ENCODE peak calls at places on chromosome 12, in four cellular contexts. H is CD8-positive, alpha-beta T cell; O is GM06990; X is AG10803. R is an unnamed sample.

GRCh38 chr12:49403887-49404517 is 36.7 kb downstream of the SPATS2 start:
- DNase-seq in H (no peak), O (no peak), X (no peak), R (no peak)

GRCh38 chr12:56126732-56127239 is 1.3 kb upstream of the ESYT1 start:
- DNase-seq in H (no peak), O (no peak), X (no peak), R (no peak)

GRCh38 chr12:88868062-88868461 is 287.8 kb upstream of the KITLG start:
- DNase-seq in H (no peak), O (no peak), X (peak), R (no peak)

GRCh38 chr12:44930972-44931600 is 55.0 kb upstream of the NELL2 start:
- DNase-seq in H (no peak), O (no peak), X (peak), R (peak)

GRCh38 chr12:116666305-116666673 is 71.6 kb downstream of the SPRING1 start:
- DNase-seq in H (no peak), O (no peak), X (no peak), R (no peak)

GRCh38 chr12:104294845-104295674 is 8.5 kb upstream of the EID3 start:
- DNase-seq in H (no peak), O (no peak), X (no peak), R (no peak)

GRCh38 chr12:51906452-51907082 is 737 bp upstream of the ACVRL1 start:
- DNase-seq in H (no peak), O (no peak), X (no peak), R (no peak)

GRCh38 chr12:10409387-10409786 is at the start of gene KLRC4:
- DNase-seq in H (no peak), O (no peak), X (peak), R (peak)

GRCh38 chr12:58293308-58293983 is 352.1 kb downstream of the ATP23 start:
- DNase-seq in H (no peak), O (no peak), X (no peak), R (no peak)

GRCh38 chr12:104064842-104065441 is 611 bp downstream of the HCFC2 start:
- DNase-seq in H (no peak), O (no peak), X (peak), R (peak)

GRCh38 chr12:122319312-122319638 is 53.0 kb upstream of the VPS33A start:
- DNase-seq in H (no peak), O (no peak), X (no peak), R (no peak)

GRCh38 chr12:94560416-94561221 is 89.7 kb downstream of the TMCC3 start:
- DNase-seq in H (no peak), O (peak), X (no peak), R (peak)

GRCh38 chr12:115528466-115528865 is 749.0 kb downstream of the MED13L start:
- DNase-seq in H (no peak), O (no peak), X (no peak), R (no peak)

GRCh38 chr12:98351089-98351488 is 164.3 kb upstream of the TMPO start:
- DNase-seq in H (no peak), O (peak), X (no peak), R (no peak)

GRCh38 chr12:38543151-38543550 is 226.6 kb downstream of the ALG10B start:
- DNase-seq in H (no peak), O (no peak), X (no peak), R (no peak)

GRCh38 chr12:121334513-121335343 is 17.5 kb downstream of the ANAPC5 start:
- DNase-seq in H (no peak), O (peak), X (peak), R (peak)

GRCh38 chr12:78120866-78121590 is 290.3 kb downstream of the NAV3 start:
- DNase-seq in H (no peak), O (no peak), X (peak), R (peak)

GRCh38 chr12:131116437-131117117 is 162.9 kb downstream of the ADGRD1 start:
- DNase-seq in H (no peak), O (no peak), X (peak), R (peak)

GRCh38 chr12:71060426-71060825 is 97.4 kb downstream of the TSPAN8 start:
- DNase-seq in H (no peak), O (no peak), X (no peak), R (no peak)

GRCh38 chr12:78121969-78122610 is 291.4 kb downstream of the NAV3 start:
- DNase-seq in H (no peak), O (no peak), X (no peak), R (no peak)

GRCh38 chr12:58424735-58425379 is 483.5 kb downstream of the ATP23 start:
- DNase-seq in H (no peak), O (no peak), X (peak), R (no peak)

GRCh38 chr12:52813885-52814709 is at the start of gene KRT4:
- DNase-seq in H (no peak), O (no peak), X (peak), R (no peak)

GRCh38 chr12:65414526-65414925 is 136.0 kb downstream of the MSRB3 start:
- DNase-seq in H (no peak), O (no peak), X (peak), R (peak)

GRCh38 chr12:12182926-12183325 is 83.9 kb downstream of the LRP6 start:
- DNase-seq in H (no peak), O (no peak), X (peak), R (peak)

GRCh38 chr12:30753233-30753632 is 1.5 kb downstream of the CAPRIN2 start:
- DNase-seq in H (no peak), O (peak), X (peak), R (peak)

GRCh38 chr12:110004598-110004997 is 5.4 kb downstream of the ANKRD13A start:
- DNase-seq in H (no peak), O (peak), X (no peak), R (no peak)

GRCh38 chr12:14995583-14996425 is 23.0 kb downstream of the PDE6H start:
- DNase-seq in H (no peak), O (peak), X (peak), R (peak)

GRCh38 chr12:119666900-119667576 is 895 bp upstream of the PRKAB1 start:
- DNase-seq in H (no peak), O (peak), X (no peak), R (no peak)

GRCh38 chr12:105596731-105597130 is 266.2 kb downstream of the C12orf75 start:
- DNase-seq in H (no peak), O (no peak), X (no peak), R (no peak)

GRCh38 chr12:112409906-112410244 is 470 bp upstream of the RPL6 start:
- DNase-seq in H (no peak), O (no peak), X (no peak), R (no peak)
- H3K4me3 ChIP-seq in H (no peak), O (no peak), X (no peak), R (no peak)

GRCh38 chr12:48080285-48080684 is 25.6 kb downstream of the SENP1 start:
- DNase-seq in H (no peak), O (no peak), X (no peak), R (no peak)

GRCh38 chr12:48080821-48081220 is 25.1 kb downstream of the SENP1 start:
- DNase-seq in H (no peak), O (no peak), X (no peak), R (no peak)

GRCh38 chr12:48086327-48086726 is 19.6 kb downstream of the SENP1 start:
- DNase-seq in H (no peak), O (no peak), X (no peak), R (no peak)

GRCh38 chr12:48084841-48085460 is 20.9 kb downstream of the SENP1 start:
- DNase-seq in H (no peak), O (no peak), X (no peak), R (no peak)

GRCh38 chr12:48084066-48084465 is 21.8 kb downstream of the SENP1 start:
- DNase-seq in H (no peak), O (no peak), X (peak), R (no peak)
- TF ChIP-seq CTCF in H (no peak), O (no peak), X (peak), R (no peak)

GRCh38 chr12:6364037-6364360 is 11.4 kb downstream of the SCNN1A start:
- DNase-seq in H (no peak), O (no peak), X (no peak), R (no peak)

GRCh38 chr12:6361834-6362233 is 13.5 kb downstream of the SCNN1A start:
- DNase-seq in H (no peak), O (no peak), X (no peak), R (no peak)

GRCh38 chr12:6362383-6362782 is 13.0 kb downstream of the SCNN1A start:
- DNase-seq in H (no peak), O (no peak), X (no peak), R (no peak)

GRCh38 chr12:6363330-6364036 is 11.9 kb downstream of the SCNN1A start:
- DNase-seq in H (peak), O (peak), X (peak), R (peak)

GRCh38 chr12:6363010-6363329 is 12.4 kb downstream of the SCNN1A start:
- DNase-seq in H (no peak), O (no peak), X (no peak), R (no peak)
- H3K4me3 ChIP-seq in H (no peak), O (no peak), X (no peak), R (peak)

DNA sequence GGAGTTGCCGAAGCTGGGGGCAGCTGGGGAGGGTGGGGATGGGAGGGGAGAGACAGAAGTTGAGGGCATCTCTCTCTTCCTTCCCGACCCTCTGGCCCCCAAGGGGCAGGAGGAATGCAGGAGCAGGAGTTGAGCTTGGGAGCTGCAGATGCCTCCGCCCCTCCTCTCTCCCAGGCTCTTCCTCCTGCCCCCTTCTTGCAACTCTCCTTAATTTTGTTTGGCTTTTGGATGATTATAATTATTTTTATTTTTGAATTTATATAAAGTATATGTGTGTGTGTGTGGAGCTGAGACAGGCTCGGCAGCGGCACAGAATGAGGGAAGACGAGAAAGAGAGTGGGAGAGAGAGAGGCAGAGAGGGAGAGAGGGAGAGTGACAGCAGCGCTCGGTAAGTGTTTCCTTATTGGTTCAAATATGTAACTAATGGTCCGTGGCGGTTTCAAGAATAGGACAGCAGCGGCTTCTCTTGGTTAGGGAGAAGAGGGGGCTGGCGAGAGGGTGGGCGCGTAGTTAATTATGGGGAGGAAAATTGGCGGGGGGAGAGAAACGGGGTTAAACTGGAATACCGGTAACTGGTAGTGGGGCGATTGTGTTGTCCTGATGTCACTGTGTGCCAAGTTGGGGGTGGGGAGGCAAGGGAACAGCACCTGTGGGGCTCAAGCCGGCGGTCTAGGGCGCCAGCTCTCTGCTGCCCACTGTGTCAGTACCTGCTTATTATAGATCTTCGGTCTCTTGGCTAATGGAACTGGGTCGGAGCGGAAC is 8.4 kb downstream of the HOXC8 start:
- DNase-seq in H (no peak), O (no peak), X (no peak), R (no peak)
- TF ChIP-seq CTCF in H (no peak), O (no peak), X (peak), R (no peak)